ENCODE peak calls at places on chromosomes 6 and 20, in six cellular contexts. C, Q, H, L, Z and X are unnamed samples.

GRCh38 chr20:63706852-63707557 is 771 bp downstream of the ARFRP1 start:
- DNase-seq in Z (no peak), H (no peak), C (peak), Q (no peak), L (no peak), X (peak)

GRCh38 chr6:165042912-165043311 is 266.5 kb downstream of the C6orf118 start:
- DNase-seq in C (no peak), L (no peak), H (no peak), Q (no peak), Z (no peak), X (no peak)

GRCh38 chr6:13172294-13172693 is 156.0 kb downstream of the TBC1D7 start:
- DNase-seq in Z (no peak), Q (no peak), C (no peak), H (no peak), L (no peak), X (no peak)

GRCh38 chr20:17759449-17759848 is 59.7 kb downstream of the BANF2 start:
- DNase-seq in C (no peak), H (no peak), L (no peak), Z (no peak), Q (no peak), X (no peak)

GRCh38 chr6:127190552-127190951 is 72.1 kb downstream of the RSPO3 start:
- DNase-seq in Z (no peak), Q (no peak), L (no peak), C (peak), H (no peak), X (no peak)

GRCh38 chr6:142302427-142303190 is 802 bp downstream of the ADGRG6 start:
- DNase-seq in L (no peak), Q (no peak), C (no peak), H (no peak), Z (peak), X (no peak)

GRCh38 chr6:72084992-72085569 is 198.7 kb downstream of the RIMS1 start:
- DNase-seq in C (peak), Z (no peak), H (no peak), L (no peak), Q (no peak), X (no peak)

GRCh38 chr6:30325873-30326445 is 768 bp upstream of the TRIM39 start:
- DNase-seq in L (no peak), Q (peak), C (no peak), Z (no peak), H (no peak), X (peak)

GRCh38 chr6:33343953-33344611 is 26.5 kb upstream of the ZBTB22 start:
- DNase-seq in C (no peak), Q (no peak), L (no peak), H (no peak), Z (no peak), X (no peak)

GRCh38 chr6:108492131-108492766 is 68.5 kb upstream of the FOXO3 start:
- DNase-seq in Q (peak), H (peak), C (peak), Z (no peak), L (no peak), X (no peak)

GRCh38 chr20:62329389-62330377 is 26.9 kb downstream of the ADRM1 start:
- DNase-seq in Z (no peak), Q (no peak), L (no peak), H (no peak), C (no peak), X (no peak)

DNA sequence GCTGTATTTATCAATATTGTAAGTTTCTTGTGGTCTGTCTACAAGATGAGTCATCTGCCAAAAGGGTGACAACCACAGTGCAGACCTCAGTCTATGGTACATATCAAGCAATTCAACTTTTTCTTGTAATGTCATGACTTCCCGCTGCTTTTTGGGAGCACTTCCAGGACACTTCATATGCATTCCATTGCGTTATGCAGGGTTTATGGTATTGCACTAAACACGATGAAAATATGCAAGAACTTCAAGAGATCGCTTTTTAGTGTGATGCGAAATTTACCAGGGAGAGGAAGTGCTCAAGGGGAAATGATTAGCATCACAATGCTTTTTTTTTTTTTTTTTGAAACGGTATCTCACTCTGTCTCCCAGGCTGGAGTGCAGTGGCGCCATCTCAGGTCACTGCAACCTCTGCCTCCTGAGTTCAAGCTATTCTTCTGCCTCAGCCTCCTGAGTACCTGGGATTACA is 166.5 kb downstream of the TFAP2A start:
- DNase-seq in Q (no peak), H (no peak), L (no peak), Z (no peak), C (peak), X (no peak)
- TF ChIP-seq CTCF in Q (peak), H (no peak), L (no peak), Z (no peak), C (no peak), X (no peak)

GRCh38 chr20:45456632-45457031 is 12.9 kb upstream of the WFDC2 start:
- DNase-seq in Q (no peak), H (no peak), L (peak), Z (no peak), C (no peak), X (peak)
- TF ChIP-seq CTCF in Q (peak), H (peak), L (peak), Z (peak), C (no peak), X (peak)

GRCh38 chr6:39453236-39453635 is 130.7 kb upstream of the KCNK16 start:
- DNase-seq in Q (no peak), L (no peak), H (no peak), Z (no peak), C (peak), X (no peak)

GRCh38 chr6:39452306-39452705 is 129.8 kb upstream of the KCNK16 start:
- DNase-seq in L (no peak), Z (no peak), H (peak), Q (no peak), C (peak), X (no peak)

GRCh38 chr6:39453956-39454524 is 131.5 kb upstream of the KCNK16 start:
- DNase-seq in C (no peak), Q (no peak), L (no peak), Z (no peak), H (no peak), X (no peak)

GRCh38 chr6:39452746-39453145 is 130.2 kb upstream of the KCNK16 start:
- DNase-seq in C (no peak), L (no peak), Q (no peak), Z (no peak), H (no peak), X (no peak)

DNA sequence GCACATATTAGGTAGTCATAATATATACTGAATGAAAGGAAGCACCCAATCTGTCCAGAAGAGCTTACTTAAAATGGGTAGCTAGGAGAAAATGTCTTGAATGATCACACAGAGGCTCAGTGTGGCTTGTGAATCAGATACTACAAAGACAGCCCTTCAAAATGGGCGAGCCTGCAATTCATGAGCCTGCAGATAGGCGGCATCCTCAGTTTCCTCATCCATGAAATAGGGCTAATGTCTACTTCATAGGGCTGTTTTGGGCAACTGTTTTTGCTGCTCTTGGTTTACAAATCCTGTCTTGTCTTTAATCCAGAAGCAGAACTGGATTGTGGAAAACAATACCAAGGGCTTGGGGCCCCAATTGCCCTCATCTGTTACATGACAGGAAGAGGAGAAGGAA is 129.3 kb upstream of the KCNK16 start:
- DNase-seq in C (no peak), L (no peak), Z (no peak), Q (peak), H (no peak), X (no peak)
- TF ChIP-seq CTCF in C (no peak), L (peak), Z (peak), Q (peak), H (peak), X (peak)

GRCh38 chr6:24940311-24940917 is 4.7 kb upstream of the RIPOR2 start:
- DNase-seq in C (no peak), L (no peak), Q (no peak), Z (no peak), H (no peak), X (no peak)
- TF ChIP-seq CTCF in C (no peak), L (no peak), Q (no peak), Z (no peak), H (no peak), X (no peak)